ENCODE peak calls at places on chromosomes 11 and 22, in eight cellular contexts. One of them, this sample, is unnamed. For H3K4me1, the result is how much of the 10 kb centered on the place peaks cover.

GRCh38 chr22:41762980-41763779 is 37.3 kb upstream of the CCDC134 start:
- DNase-seq in heart left ventricle: no peak
- DNase-seq in A549: no peak
- DNase-seq in ovary: no peak
- DNase-seq in spleen: peak
- DNase-seq in stomach: no peak
- DNase-seq in IMR-90: no peak
- DNase-seq in Peyer's patch: peak
- DNase-seq in this sample: no peak

GRCh38 chr22:42959472-42960145 is 55.3 kb downstream of the PACSIN2 start:
- DNase-seq in heart left ventricle: peak
- DNase-seq in A549: peak
- DNase-seq in ovary: no peak
- DNase-seq in spleen: no peak
- DNase-seq in stomach: peak
- DNase-seq in IMR-90: peak
- DNase-seq in Peyer's patch: no peak
- DNase-seq in this sample: no peak

GRCh38 chr22:32785636-32786418 is 15.7 kb upstream of the TIMP3 start:
- DNase-seq in heart left ventricle: no peak
- DNase-seq in A549: no peak
- DNase-seq in ovary: no peak
- DNase-seq in spleen: no peak
- DNase-seq in stomach: no peak
- DNase-seq in IMR-90: no peak
- DNase-seq in Peyer's patch: no peak
- DNase-seq in this sample: no peak

GRCh38 chr11:108698844-108699642 is 34.2 kb downstream of the DDX10 start:
- DNase-seq in heart left ventricle: no peak
- DNase-seq in A549: no peak
- DNase-seq in ovary: no peak
- DNase-seq in spleen: no peak
- DNase-seq in stomach: no peak
- DNase-seq in IMR-90: no peak
- DNase-seq in Peyer's patch: no peak
- DNase-seq in this sample: no peak

GRCh38 chr11:19679952-19680823 is 32.4 kb upstream of the NAV2 start:
- DNase-seq in heart left ventricle: peak
- DNase-seq in A549: peak
- DNase-seq in ovary: peak
- DNase-seq in spleen: no peak
- DNase-seq in stomach: peak
- DNase-seq in IMR-90: peak
- DNase-seq in Peyer's patch: peak
- DNase-seq in this sample: peak

GRCh38 chr11:134098566-134099184 is 29.8 kb downstream of the JAM3 start:
- DNase-seq in heart left ventricle: no peak
- DNase-seq in A549: no peak
- DNase-seq in ovary: no peak
- DNase-seq in spleen: no peak
- DNase-seq in stomach: no peak
- DNase-seq in IMR-90: no peak
- DNase-seq in Peyer's patch: no peak
- DNase-seq in this sample: no peak

GRCh38 chr11:95908826-95909225 is 15.1 kb downstream of the MTMR2 start:
- DNase-seq in heart left ventricle: no peak
- DNase-seq in A549: no peak
- DNase-seq in ovary: no peak
- DNase-seq in spleen: no peak
- DNase-seq in stomach: no peak
- DNase-seq in IMR-90: peak
- DNase-seq in Peyer's patch: no peak
- DNase-seq in this sample: no peak

GRCh38 chr11:71423181-71423790 is 24.9 kb downstream of the DHCR7 start:
- DNase-seq in heart left ventricle: no peak
- DNase-seq in A549: no peak
- DNase-seq in ovary: no peak
- DNase-seq in spleen: no peak
- DNase-seq in stomach: no peak
- DNase-seq in IMR-90: no peak
- DNase-seq in Peyer's patch: no peak
- DNase-seq in this sample: no peak

GRCh38 chr11:101880208-101880607 is 34.6 kb upstream of the CEP126 start:
- DNase-seq in heart left ventricle: no peak
- DNase-seq in A549: no peak
- DNase-seq in ovary: no peak
- DNase-seq in spleen: no peak
- DNase-seq in stomach: no peak
- DNase-seq in IMR-90: peak
- DNase-seq in Peyer's patch: no peak
- DNase-seq in this sample: no peak

GRCh38 chr11:57249384-57250319 is 12.6 kb upstream of the APLNR start:
- DNase-seq in heart left ventricle: peak
- DNase-seq in A549: peak
- DNase-seq in ovary: peak
- DNase-seq in spleen: peak
- DNase-seq in stomach: peak
- DNase-seq in IMR-90: peak
- DNase-seq in Peyer's patch: no peak
- DNase-seq in this sample: peak

GRCh38 chr11:22189660-22190059 is 3.2 kb upstream of the ANO5 start:
- DNase-seq in heart left ventricle: no peak
- DNase-seq in A549: no peak
- DNase-seq in ovary: no peak
- DNase-seq in spleen: no peak
- DNase-seq in stomach: no peak
- DNase-seq in IMR-90: no peak
- DNase-seq in Peyer's patch: no peak
- DNase-seq in this sample: no peak

GRCh38 chr11:9601041-9601875 is 27.8 kb downstream of the WEE1 start:
- DNase-seq in heart left ventricle: peak
- DNase-seq in A549: no peak
- DNase-seq in ovary: no peak
- DNase-seq in spleen: peak
- DNase-seq in stomach: no peak
- DNase-seq in IMR-90: peak
- DNase-seq in Peyer's patch: peak
- DNase-seq in this sample: no peak

GRCh38 chr22:44972363-44973083 is 37.3 kb downstream of the PHF21B start:
- DNase-seq in heart left ventricle: no peak
- DNase-seq in A549: no peak
- DNase-seq in ovary: no peak
- DNase-seq in spleen: no peak
- DNase-seq in stomach: no peak
- DNase-seq in IMR-90: peak
- DNase-seq in Peyer's patch: peak
- DNase-seq in this sample: no peak

GRCh38 chr11:27622541-27623300 is 77.5 kb downstream of the BDNF start:
- DNase-seq in heart left ventricle: no peak
- DNase-seq in A549: no peak
- DNase-seq in ovary: no peak
- DNase-seq in spleen: no peak
- DNase-seq in stomach: no peak
- DNase-seq in IMR-90: no peak
- DNase-seq in Peyer's patch: no peak
- DNase-seq in this sample: no peak

GRCh38 chr22:36330655-36331305 is 57.0 kb downstream of the MYH9 start:
- DNase-seq in heart left ventricle: peak
- DNase-seq in A549: no peak
- DNase-seq in ovary: no peak
- DNase-seq in spleen: peak
- DNase-seq in stomach: no peak
- DNase-seq in IMR-90: peak
- DNase-seq in Peyer's patch: no peak
- DNase-seq in this sample: no peak

GRCh38 chr22:47328550-47329243 is 566.2 kb downstream of the TBC1D22A start:
- DNase-seq in heart left ventricle: no peak
- DNase-seq in A549: peak
- DNase-seq in ovary: no peak
- DNase-seq in spleen: no peak
- DNase-seq in stomach: no peak
- DNase-seq in IMR-90: peak
- DNase-seq in Peyer's patch: no peak
- DNase-seq in this sample: no peak

GRCh38 chr11:134068829-134069425 is at the start of gene JAM3:
- DNase-seq in heart left ventricle: peak
- DNase-seq in A549: peak
- DNase-seq in ovary: peak
- DNase-seq in spleen: peak
- DNase-seq in stomach: peak
- DNase-seq in IMR-90: peak
- DNase-seq in Peyer's patch: peak
- DNase-seq in this sample: peak

GRCh38 chr11:129881570-129882170 is 13.7 kb downstream of the NFRKB start:
- DNase-seq in heart left ventricle: no peak
- DNase-seq in A549: peak
- DNase-seq in ovary: no peak
- DNase-seq in spleen: no peak
- DNase-seq in stomach: peak
- DNase-seq in IMR-90: peak
- DNase-seq in Peyer's patch: no peak
- DNase-seq in this sample: peak

GRCh38 chr22:40453676-40454075 is 83.3 kb downstream of the SGSM3 start:
- DNase-seq in heart left ventricle: no peak
- DNase-seq in A549: no peak
- DNase-seq in ovary: no peak
- DNase-seq in spleen: no peak
- DNase-seq in stomach: no peak
- DNase-seq in IMR-90: peak
- DNase-seq in Peyer's patch: no peak
- DNase-seq in this sample: no peak

GRCh38 chr22:41478891-41479521 is 10.1 kb downstream of the ACO2 start:
- DNase-seq in heart left ventricle: no peak
- DNase-seq in A549: no peak
- DNase-seq in ovary: no peak
- DNase-seq in spleen: no peak
- DNase-seq in stomach: no peak
- DNase-seq in IMR-90: peak
- DNase-seq in Peyer's patch: no peak
- DNase-seq in this sample: no peak

GRCh38 chr11:65497141-65498041 is 1.5 kb upstream of the MALAT1 start:
- DNase-seq in heart left ventricle: peak
- DNase-seq in A549: peak
- DNase-seq in ovary: peak
- DNase-seq in spleen: peak
- DNase-seq in stomach: peak
- DNase-seq in IMR-90: peak
- DNase-seq in Peyer's patch: peak
- DNase-seq in this sample: peak

GRCh38 chr11:70338594-70338993 is 59.7 kb upstream of the CTTN start:
- DNase-seq in heart left ventricle: no peak
- DNase-seq in A549: no peak
- DNase-seq in ovary: no peak
- DNase-seq in spleen: no peak
- DNase-seq in stomach: no peak
- DNase-seq in IMR-90: no peak
- DNase-seq in Peyer's patch: no peak
- DNase-seq in this sample: no peak

GRCh38 chr11:113781682-113782081 is 2.1 kb downstream of the CLDN25 start:
- DNase-seq in heart left ventricle: no peak
- DNase-seq in A549: no peak
- DNase-seq in ovary: no peak
- DNase-seq in spleen: no peak
- DNase-seq in stomach: no peak
- DNase-seq in IMR-90: no peak
- DNase-seq in Peyer's patch: no peak
- DNase-seq in this sample: no peak

GRCh38 chr22:35377735-35378134 is 3.2 kb upstream of the HMOX1 start:
- DNase-seq in heart left ventricle: no peak
- DNase-seq in A549: no peak
- DNase-seq in ovary: no peak
- DNase-seq in spleen: no peak
- DNase-seq in stomach: no peak
- DNase-seq in IMR-90: no peak
- DNase-seq in Peyer's patch: no peak
- DNase-seq in this sample: no peak

GRCh38 chr11:132556316-132556715 is 976.0 kb downstream of the OPCML start:
- DNase-seq in heart left ventricle: no peak
- DNase-seq in A549: no peak
- DNase-seq in ovary: no peak
- DNase-seq in spleen: no peak
- DNase-seq in stomach: no peak
- DNase-seq in IMR-90: no peak
- DNase-seq in Peyer's patch: no peak
- DNase-seq in this sample: no peak

GRCh38 chr11:123384116-123384515 is 46.0 kb upstream of the GRAMD1B start:
- DNase-seq in heart left ventricle: no peak
- DNase-seq in A549: no peak
- DNase-seq in ovary: no peak
- DNase-seq in spleen: no peak
- DNase-seq in stomach: no peak
- DNase-seq in IMR-90: no peak
- DNase-seq in Peyer's patch: no peak
- DNase-seq in this sample: no peak
- H3K27ac ChIP-seq in heart left ventricle: no peak
- H3K27ac ChIP-seq in A549: no peak
- H3K27ac ChIP-seq in ovary: no peak
- H3K27ac ChIP-seq in spleen: no peak
- H3K27ac ChIP-seq in stomach: no peak
- H3K27ac ChIP-seq in IMR-90: no peak
- H3K27ac ChIP-seq in Peyer's patch: no peak
- H3K27ac ChIP-seq in this sample: no peak

GRCh38 chr22:21835378-21835777 is 32.1 kb downstream of the MAPK1 start:
- DNase-seq in heart left ventricle: no peak
- DNase-seq in A549: no peak
- DNase-seq in ovary: no peak
- DNase-seq in spleen: no peak
- DNase-seq in stomach: no peak
- DNase-seq in IMR-90: no peak
- DNase-seq in Peyer's patch: no peak
- DNase-seq in this sample: no peak
- H3K4me1 ChIP-seq in heart left ventricle: under half
- H3K4me1 ChIP-seq in A549: under half
- H3K4me1 ChIP-seq in ovary: under half
- H3K4me1 ChIP-seq in spleen: half or more
- H3K4me1 ChIP-seq in stomach: half or more
- H3K4me1 ChIP-seq in IMR-90: under half
- H3K4me1 ChIP-seq in Peyer's patch: under half
- H3K4me1 ChIP-seq in this sample: under half

GRCh38 chr11:63614136-63614664 is at the start of gene PLAAT3:
- DNase-seq in heart left ventricle: peak
- DNase-seq in A549: peak
- DNase-seq in ovary: peak
- DNase-seq in spleen: peak
- DNase-seq in stomach: peak
- DNase-seq in IMR-90: no peak
- DNase-seq in Peyer's patch: peak
- DNase-seq in this sample: peak
- TF ChIP-seq POLR2A in heart left ventricle: peak
- TF ChIP-seq POLR2A in A549: peak
- TF ChIP-seq POLR2A in ovary: peak
- TF ChIP-seq POLR2A in spleen: no peak
- TF ChIP-seq POLR2A in stomach: peak
- TF ChIP-seq POLR2A in IMR-90: no peak
- TF ChIP-seq POLR2A in Peyer's patch: peak
- TF ChIP-seq POLR2A in this sample: no peak

DNA sequence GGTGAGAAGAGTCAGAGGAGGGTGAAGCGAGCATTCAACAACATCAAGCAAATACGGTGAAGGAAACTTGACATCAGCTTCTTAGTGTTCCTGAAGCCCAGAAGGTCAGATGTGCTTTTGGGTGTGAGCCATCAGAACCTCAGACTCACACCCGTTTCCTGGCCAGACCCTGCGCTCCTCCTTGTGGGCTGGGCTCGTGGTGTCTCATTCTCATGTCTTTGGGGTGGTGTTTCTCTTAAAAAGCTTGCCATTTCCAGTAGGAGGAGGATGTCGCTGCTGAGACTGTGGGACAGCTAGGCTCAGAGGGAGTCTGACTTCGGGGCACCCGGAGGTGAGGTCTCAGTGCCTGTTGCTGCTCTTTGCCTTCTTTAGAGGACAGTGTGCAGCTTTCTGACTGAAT is 24.2 kb downstream of the PPFIBP2 start:
- DNase-seq in heart left ventricle: peak
- DNase-seq in A549: no peak
- DNase-seq in ovary: no peak
- DNase-seq in spleen: no peak
- DNase-seq in stomach: no peak
- DNase-seq in IMR-90: no peak
- DNase-seq in Peyer's patch: no peak
- DNase-seq in this sample: peak
- H3K27ac ChIP-seq in heart left ventricle: no peak
- H3K27ac ChIP-seq in A549: no peak
- H3K27ac ChIP-seq in ovary: no peak
- H3K27ac ChIP-seq in spleen: no peak
- H3K27ac ChIP-seq in stomach: peak
- H3K27ac ChIP-seq in IMR-90: no peak
- H3K27ac ChIP-seq in Peyer's patch: no peak
- H3K27ac ChIP-seq in this sample: no peak

This sample was measured in testis.